ENCODE peak calls at places on chromosomes 2 and 18, in nine cellular contexts. One of them, this sample, is unnamed.

GRCh38 chr2:74915743-74916142 is 42.7 kb upstream of the POLE4 start:
- DNase-seq in right lobe of liver: no peak
- DNase-seq in uterus: no peak
- DNase-seq in body of pancreas: no peak
- DNase-seq in A549: no peak
- DNase-seq in lower leg skin: no peak
- DNase-seq in spleen: no peak
- DNase-seq in transverse colon: no peak
- DNase-seq in adrenal gland: no peak
- DNase-seq in this sample: no peak

GRCh38 chr18:6747646-6748045 is 18.1 kb downstream of the ARHGAP28 start:
- DNase-seq in uterus: no peak
- DNase-seq in lower leg skin: no peak
- DNase-seq in body of pancreas: no peak
- DNase-seq in right lobe of liver: no peak
- DNase-seq in spleen: no peak
- DNase-seq in transverse colon: no peak
- DNase-seq in adrenal gland: no peak
- DNase-seq in A549: no peak
- DNase-seq in this sample: peak; percentile 93

GRCh38 chr2:1859671-1860450 is 115.5 kb upstream of the PXDN start:
- DNase-seq in adrenal gland: no peak
- DNase-seq in spleen: no peak
- DNase-seq in right lobe of liver: no peak
- DNase-seq in transverse colon: no peak
- DNase-seq in body of pancreas: no peak
- DNase-seq in uterus: no peak
- DNase-seq in A549: no peak
- DNase-seq in lower leg skin: no peak
- DNase-seq in this sample: no peak

GRCh38 chr2:225841314-225841713 is 441.8 kb downstream of the NYAP2 start:
- DNase-seq in body of pancreas: no peak
- DNase-seq in A549: no peak
- DNase-seq in lower leg skin: no peak
- DNase-seq in transverse colon: no peak
- DNase-seq in right lobe of liver: peak; percentile 47
- DNase-seq in adrenal gland: no peak
- DNase-seq in spleen: no peak
- DNase-seq in uterus: no peak
- DNase-seq in this sample: no peak

GRCh38 chr2:128237081-128237534 is 81.6 kb downstream of the HS6ST1 start:
- DNase-seq in transverse colon: no peak
- DNase-seq in spleen: no peak
- DNase-seq in body of pancreas: no peak
- DNase-seq in adrenal gland: peak; percentile 56
- DNase-seq in right lobe of liver: no peak
- DNase-seq in uterus: no peak
- DNase-seq in lower leg skin: peak; percentile 31
- DNase-seq in A549: no peak
- DNase-seq in this sample: peak; percentile 64

GRCh38 chr18:45688834-45689233 is 35.1 kb upstream of the SLC14A1 start:
- DNase-seq in uterus: no peak
- DNase-seq in adrenal gland: no peak
- DNase-seq in transverse colon: peak; percentile 44
- DNase-seq in right lobe of liver: no peak
- DNase-seq in spleen: peak; percentile 81
- DNase-seq in A549: no peak
- DNase-seq in body of pancreas: no peak
- DNase-seq in lower leg skin: no peak
- DNase-seq in this sample: no peak

GRCh38 chr18:13218376-13219011 is at the start of gene LDLRAD4:
- DNase-seq in right lobe of liver: peak; percentile 58
- DNase-seq in A549: no peak
- DNase-seq in transverse colon: peak; percentile 59
- DNase-seq in uterus: peak; percentile 47
- DNase-seq in spleen: no peak
- DNase-seq in adrenal gland: peak; percentile 83
- DNase-seq in lower leg skin: peak; percentile 92
- DNase-seq in body of pancreas: no peak
- DNase-seq in this sample: peak; percentile 34

GRCh38 chr18:63319383-63320040 is at the start of gene BCL2:
- DNase-seq in spleen: no peak
- DNase-seq in uterus: peak; percentile 58
- DNase-seq in lower leg skin: peak; percentile 89
- DNase-seq in transverse colon: peak; percentile 45
- DNase-seq in adrenal gland: no peak
- DNase-seq in body of pancreas: no peak
- DNase-seq in right lobe of liver: no peak
- DNase-seq in A549: peak; percentile 18
- DNase-seq in this sample: peak; percentile 41

GRCh38 chr2:170530284-170530745 is 184.8 kb upstream of the SP5 start:
- DNase-seq in right lobe of liver: peak; percentile 82
- DNase-seq in lower leg skin: peak; percentile 93
- DNase-seq in body of pancreas: peak; percentile 68
- DNase-seq in adrenal gland: peak; percentile 86
- DNase-seq in A549: peak; percentile 57
- DNase-seq in transverse colon: peak; percentile 79
- DNase-seq in spleen: no peak
- DNase-seq in uterus: peak; percentile 94
- DNase-seq in this sample: peak; percentile 75

GRCh38 chr2:108640731-108641130 is 78.6 kb upstream of the RANBP2 start:
- DNase-seq in lower leg skin: no peak
- DNase-seq in body of pancreas: no peak
- DNase-seq in adrenal gland: no peak
- DNase-seq in right lobe of liver: no peak
- DNase-seq in uterus: no peak
- DNase-seq in spleen: no peak
- DNase-seq in A549: peak; percentile 49
- DNase-seq in transverse colon: no peak
- DNase-seq in this sample: peak; percentile 38

GRCh38 chr18:75210274-75211001 is at the start of gene TSHZ1:
- DNase-seq in A549: peak; percentile 76
- DNase-seq in body of pancreas: peak; percentile 69
- DNase-seq in right lobe of liver: peak; percentile 77
- DNase-seq in adrenal gland: peak; percentile 86
- DNase-seq in lower leg skin: no peak
- DNase-seq in spleen: no peak
- DNase-seq in transverse colon: peak; percentile 80
- DNase-seq in uterus: peak; percentile 81
- DNase-seq in this sample: peak; percentile 92

GRCh38 chr2:202494300-202494699 is 118.2 kb downstream of the BMPR2 start:
- DNase-seq in transverse colon: peak; percentile 23
- DNase-seq in spleen: no peak
- DNase-seq in lower leg skin: no peak
- DNase-seq in body of pancreas: no peak
- DNase-seq in A549: peak; percentile 54
- DNase-seq in adrenal gland: no peak
- DNase-seq in uterus: no peak
- DNase-seq in right lobe of liver: no peak
- DNase-seq in this sample: peak; percentile 93

GRCh38 chr18:28176933-28177827 is at the start of gene CDH2:
- DNase-seq in lower leg skin: no peak
- DNase-seq in body of pancreas: peak; percentile 13
- DNase-seq in A549: peak; percentile 86
- DNase-seq in right lobe of liver: peak; percentile 85
- DNase-seq in adrenal gland: peak; percentile 91
- DNase-seq in uterus: peak; percentile 20
- DNase-seq in spleen: peak; percentile 83
- DNase-seq in transverse colon: no peak
- DNase-seq in this sample: peak; percentile 79
- TF ChIP-seq POLR2A in lower leg skin: no peak
- TF ChIP-seq POLR2A in body of pancreas: no peak
- TF ChIP-seq POLR2A in A549: peak; percentile 75
- TF ChIP-seq POLR2A in right lobe of liver: peak; percentile 51
- TF ChIP-seq POLR2A in adrenal gland: peak; percentile 84
- TF ChIP-seq POLR2A in uterus: no peak
- TF ChIP-seq POLR2A in spleen: no peak
- TF ChIP-seq POLR2A in transverse colon: no peak
- TF ChIP-seq POLR2A in this sample: peak; percentile 64

DNA sequence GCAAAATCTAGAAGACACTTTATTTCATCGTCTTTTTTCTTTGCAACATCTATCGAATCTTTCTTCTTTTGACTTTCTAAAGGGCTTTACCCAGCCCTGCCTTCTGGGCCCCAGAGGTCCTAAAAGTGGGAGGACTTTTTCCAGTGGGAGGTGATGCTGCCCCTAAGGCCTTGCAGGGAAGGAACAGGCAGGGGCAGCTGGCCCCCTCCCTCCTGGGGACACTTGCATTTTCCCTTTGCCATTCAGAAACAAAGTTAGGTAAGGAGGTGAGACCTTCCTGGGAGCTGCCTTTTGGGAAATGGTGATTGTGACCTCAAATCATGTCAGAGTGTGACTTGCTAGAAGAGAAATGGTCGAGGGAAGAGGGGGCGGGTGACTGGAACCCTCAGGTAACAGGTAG is 132.7 kb downstream of the GLI2 start:
- DNase-seq in lower leg skin: no peak
- DNase-seq in right lobe of liver: no peak
- DNase-seq in body of pancreas: no peak
- DNase-seq in spleen: peak; percentile 33
- DNase-seq in uterus: no peak
- DNase-seq in transverse colon: no peak
- DNase-seq in adrenal gland: no peak
- DNase-seq in A549: no peak
- DNase-seq in this sample: no peak
- H3K4me3 ChIP-seq in lower leg skin: no peak overlapping the region
- H3K4me3 ChIP-seq in right lobe of liver: no peak overlapping the region
- H3K4me3 ChIP-seq in body of pancreas: no peak overlapping the region
- H3K4me3 ChIP-seq in spleen: no peak overlapping the region
- H3K4me3 ChIP-seq in uterus: peak overlapping the region; percentile 52
- H3K4me3 ChIP-seq in transverse colon: no peak overlapping the region
- H3K4me3 ChIP-seq in adrenal gland: no peak overlapping the region
- H3K4me3 ChIP-seq in A549: no peak overlapping the region
- H3K4me3 ChIP-seq in this sample: no peak overlapping the region

DNA sequence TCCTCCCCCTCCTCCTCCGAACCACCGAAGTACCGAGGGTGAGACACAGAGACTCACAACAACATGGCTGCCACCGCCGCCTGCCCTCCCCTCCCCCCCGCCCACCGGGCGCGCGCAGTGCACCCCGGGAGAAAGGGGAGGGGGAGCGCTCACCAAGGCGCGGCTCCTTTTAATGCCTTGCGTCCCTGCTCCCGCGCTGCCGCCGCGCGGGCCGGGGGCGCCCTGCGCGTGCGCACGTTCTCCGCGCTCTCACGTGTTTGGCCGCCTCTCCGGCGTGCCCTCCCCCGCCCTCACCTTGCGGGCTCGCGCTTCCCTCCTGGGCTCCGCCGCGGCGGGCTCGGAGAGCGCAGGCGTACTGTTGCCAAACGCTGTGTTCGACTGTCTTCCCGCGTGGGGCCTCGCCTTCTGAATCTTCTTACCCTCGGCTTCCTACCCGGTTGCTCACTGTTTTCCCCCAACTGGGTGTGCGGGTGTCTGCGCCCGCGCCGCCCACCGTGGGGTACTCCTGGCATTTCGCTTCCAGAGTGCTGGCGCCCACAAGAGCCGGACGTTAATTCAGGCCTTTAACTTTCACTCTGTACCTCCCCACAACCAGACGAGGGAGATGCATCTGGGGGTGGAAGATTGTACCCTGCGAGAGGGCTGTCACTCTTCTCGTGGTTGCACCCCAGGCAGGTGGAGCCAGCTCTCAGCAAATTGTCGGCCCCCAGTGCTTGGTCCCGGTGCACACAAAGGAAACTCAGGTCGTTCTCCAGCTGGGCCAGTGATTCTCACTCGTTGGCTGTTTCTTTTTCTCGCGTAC is at the start of gene PUM2:
- DNase-seq in uterus: peak; percentile 91
- DNase-seq in lower leg skin: peak; percentile 98
- DNase-seq in transverse colon: peak; percentile 96
- DNase-seq in A549: peak; percentile 98
- DNase-seq in body of pancreas: peak; percentile 95
- DNase-seq in adrenal gland: peak; percentile 97
- DNase-seq in spleen: peak; percentile 99
- DNase-seq in right lobe of liver: peak; percentile 95
- DNase-seq in this sample: peak; percentile 98
- TF ChIP-seq POLR2A in uterus: peak; percentile 73
- TF ChIP-seq POLR2A in lower leg skin: no peak
- TF ChIP-seq POLR2A in transverse colon: peak; percentile 90
- TF ChIP-seq POLR2A in A549: peak; percentile 95
- TF ChIP-seq POLR2A in body of pancreas: peak; percentile 97
- TF ChIP-seq POLR2A in adrenal gland: peak; percentile 95
- TF ChIP-seq POLR2A in spleen: peak; percentile 65
- TF ChIP-seq POLR2A in right lobe of liver: peak; percentile 74
- TF ChIP-seq POLR2A in this sample: peak; percentile 92

GRCh38 chr2:27495840-27496356 is 741 bp upstream of the GCKR start:
- DNase-seq in A549: no peak
- DNase-seq in adrenal gland: no peak
- DNase-seq in transverse colon: no peak
- DNase-seq in lower leg skin: no peak
- DNase-seq in uterus: no peak
- DNase-seq in body of pancreas: no peak
- DNase-seq in right lobe of liver: no peak
- DNase-seq in spleen: no peak
- DNase-seq in this sample: peak; percentile 6

GRCh38 chr2:27496357-27497287 is at the start of gene GCKR:
- DNase-seq in body of pancreas: peak; percentile 50
- DNase-seq in right lobe of liver: peak; percentile 92
- DNase-seq in A549: peak; percentile 45
- DNase-seq in uterus: no peak
- DNase-seq in transverse colon: no peak
- DNase-seq in spleen: no peak
- DNase-seq in lower leg skin: peak; percentile 72
- DNase-seq in adrenal gland: no peak
- DNase-seq in this sample: peak; percentile 28

GRCh38 chr2:27493948-27494283 is 1.1 kb downstream of the FNDC4 start:
- DNase-seq in transverse colon: no peak
- DNase-seq in uterus: no peak
- DNase-seq in adrenal gland: no peak
- DNase-seq in A549: no peak
- DNase-seq in body of pancreas: no peak
- DNase-seq in spleen: no peak
- DNase-seq in right lobe of liver: no peak
- DNase-seq in lower leg skin: peak; percentile 82
- DNase-seq in this sample: no peak

GRCh38 chr2:27494284-27494943 is 586 bp downstream of the FNDC4 start:
- DNase-seq in right lobe of liver: peak; percentile 92
- DNase-seq in lower leg skin: peak; percentile 87
- DNase-seq in transverse colon: peak; percentile 32
- DNase-seq in A549: no peak
- DNase-seq in uterus: peak; percentile 48
- DNase-seq in body of pancreas: peak; percentile 51
- DNase-seq in spleen: peak; percentile 77
- DNase-seq in adrenal gland: peak; percentile 95
- DNase-seq in this sample: peak; percentile 14

DNA sequence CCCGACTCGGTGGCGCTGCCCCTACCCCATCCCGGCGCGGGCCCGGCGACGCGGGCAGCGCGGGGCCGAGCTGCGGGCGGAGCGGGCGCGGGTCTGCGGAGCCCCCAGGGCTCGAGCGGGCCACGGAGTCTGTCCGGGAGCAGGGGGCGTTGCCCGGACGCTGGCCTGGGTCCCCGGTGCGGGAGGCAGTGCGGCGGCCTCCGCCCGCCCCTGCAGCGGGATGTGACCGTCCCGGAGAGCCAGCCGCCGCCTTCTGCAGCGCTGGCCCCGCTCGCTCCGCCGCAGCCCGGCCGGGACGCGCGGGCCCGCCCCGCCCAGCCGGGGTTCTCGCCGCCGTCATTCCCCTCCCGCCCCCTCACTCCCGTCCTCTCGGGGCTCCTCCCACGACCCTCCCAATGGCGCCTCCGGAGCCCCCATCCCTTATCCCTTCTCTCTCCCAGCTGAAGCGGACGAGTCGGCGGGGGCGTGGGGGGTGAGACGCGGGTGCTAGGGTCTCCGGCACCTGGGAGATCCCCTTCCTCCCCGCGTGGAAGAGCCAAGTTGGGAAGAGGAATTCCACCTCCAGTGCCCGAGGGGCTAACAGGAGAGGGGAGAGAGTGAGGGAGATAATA is at the start of gene FNDC4:
- DNase-seq in transverse colon: peak; percentile 15
- DNase-seq in lower leg skin: peak; percentile 83
- DNase-seq in uterus: no peak
- DNase-seq in A549: no peak
- DNase-seq in adrenal gland: no peak
- DNase-seq in right lobe of liver: peak; percentile 58
- DNase-seq in body of pancreas: peak; percentile 25
- DNase-seq in spleen: peak; percentile 78
- DNase-seq in this sample: peak; percentile 37
- H3K4me3 ChIP-seq in transverse colon: peak within 1 kb of the TSS; percentile 56
- H3K4me3 ChIP-seq in lower leg skin: peak within 1 kb of the TSS; percentile 51
- H3K4me3 ChIP-seq in uterus: peak within 1 kb of the TSS; percentile 62
- H3K4me3 ChIP-seq in A549: peak within 1 kb of the TSS; percentile 74
- H3K4me3 ChIP-seq in adrenal gland: peak within 1 kb of the TSS; percentile 44
- H3K4me3 ChIP-seq in right lobe of liver: peak within 1 kb of the TSS; percentile 63
- H3K4me3 ChIP-seq in body of pancreas: no peak within 1 kb of the TSS
- H3K4me3 ChIP-seq in spleen: peak within 1 kb of the TSS; percentile 30
- H3K4me3 ChIP-seq in this sample: peak within 1 kb of the TSS; percentile 85